ENCODE peak calls at places on chromosome 11, in six cellular contexts. E, R, B, H, F and G are unnamed samples.

GRCh38 chr11:61598886-61599868 is 18.3 kb upstream of the SYT7 start:
- DNase-seq in R (no peak), E (no peak), F (no peak), B (no peak), H (peak; percentile 64), G (no peak)

GRCh38 chr11:33689089-33689488 is 11.5 kb downstream of the C11orf91 start:
- DNase-seq in H (no peak), E (no peak), F (no peak), B (no peak), R (no peak), G (no peak)

GRCh38 chr11:67665537-67666302 is 8.7 kb downstream of the ALDH3B2 start:
- DNase-seq in B (no peak), F (no peak), E (no peak), R (no peak), H (no peak), G (peak; percentile 48)

GRCh38 chr11:35413568-35413967 is 5.8 kb downstream of the SLC1A2 start:
- DNase-seq in E (no peak), H (no peak), R (no peak), F (no peak), B (no peak), G (no peak)

GRCh38 chr11:84396521-84396920 is 1110.4 kb upstream of the CCDC90B start:
- DNase-seq in H (no peak), R (no peak), F (no peak), B (no peak), E (no peak), G (no peak)

GRCh38 chr11:111502611-111503010 is 9.6 kb downstream of the BTG4 start:
- DNase-seq in R (no peak), B (no peak), E (no peak), H (no peak), F (no peak), G (no peak)

GRCh38 chr11:59283311-59283710 is 70.6 kb upstream of the MPEG1 start:
- DNase-seq in B (no peak), F (no peak), R (no peak), H (no peak), E (no peak), G (no peak)

GRCh38 chr11:10770626-10771254 is 19.7 kb downstream of the CTR9 start:
- DNase-seq in E (no peak), F (peak; percentile 45), H (peak; percentile 36), B (peak; percentile 72), R (no peak), G (no peak)

GRCh38 chr11:120807414-120808150 is 216.3 kb upstream of the TBCEL start:
- DNase-seq in F (peak; percentile 50), H (no peak), B (peak; percentile 78), E (no peak), R (no peak), G (no peak)

GRCh38 chr11:12103411-12104225 is 6.8 kb upstream of the MICAL2 start:
- DNase-seq in R (no peak), H (no peak), E (no peak), B (no peak), F (no peak), G (peak; percentile 42)

GRCh38 chr11:17765381-17766359 is 31.1 kb downstream of the KCNC1 start:
- DNase-seq in F (no peak), H (peak; percentile 65), R (peak; percentile 59), B (no peak), E (no peak), G (no peak)

GRCh38 chr11:59822989-59823566 is 12.5 kb upstream of the MRPL16 start:
- DNase-seq in H (no peak), F (peak; percentile 73), R (no peak), B (peak; percentile 32), E (no peak), G (no peak)

GRCh38 chr11:95231881-95232605 is 1.0 kb upstream of the SESN3 start:
- DNase-seq in H (peak; percentile 86), R (peak; percentile 95), E (peak; percentile 54), F (no peak), B (no peak), G (peak; percentile 64)

GRCh38 chr11:75241906-75242644 is 1.5 kb downstream of the TPBGL start:
- DNase-seq in R (no peak), B (no peak), H (no peak), E (no peak), F (no peak), G (no peak)

GRCh38 chr11:102530558-102530957 is at the start of gene MMP7:
- DNase-seq in B (peak; percentile 46), R (no peak), H (no peak), F (no peak), E (no peak), G (no peak)

GRCh38 chr11:45141631-45142030 is 4.8 kb upstream of the PRDM11 start:
- DNase-seq in E (no peak), F (no peak), H (no peak), B (no peak), R (no peak), G (no peak)

GRCh38 chr11:98090861-98091575 is 929.7 kb upstream of the CNTN5 start:
- DNase-seq in R (no peak), F (no peak), E (no peak), H (no peak), B (no peak), G (no peak)

GRCh38 chr11:95924414-95924760 is 480 bp upstream of the MTMR2 start:
- DNase-seq in F (peak; percentile 53), E (no peak), R (no peak), B (no peak), H (no peak), G (no peak)

DNA sequence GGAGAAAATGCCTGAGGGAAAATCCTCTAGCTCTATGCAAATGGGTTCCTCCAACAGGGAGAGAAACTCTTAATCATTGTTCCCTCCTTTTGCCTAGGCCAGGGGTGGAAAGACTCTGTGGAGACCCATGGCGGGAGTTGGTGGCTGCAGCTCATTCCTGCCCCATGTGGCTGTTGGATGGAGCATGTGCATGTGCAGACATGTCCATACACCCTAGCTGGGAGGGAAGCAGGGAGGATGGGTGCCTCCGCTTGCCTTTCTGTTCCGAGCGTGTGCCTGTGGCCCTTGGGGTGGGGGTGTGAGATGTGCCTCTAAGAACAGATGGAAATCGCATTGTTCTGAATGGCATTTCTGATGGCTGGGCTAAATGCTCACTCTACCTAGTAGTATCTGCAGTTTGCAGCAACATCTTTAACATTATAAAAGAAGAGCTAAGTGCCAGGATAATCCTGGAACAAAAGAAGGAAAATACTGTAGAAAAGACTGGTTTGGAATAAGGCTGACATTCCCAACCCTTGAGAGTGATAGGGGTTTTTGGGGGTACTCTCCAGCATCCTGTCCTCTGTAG is 31.7 kb downstream of the METTL15 start:
- DNase-seq in E (no peak), F (no peak), R (no peak), H (no peak), B (no peak), G (no peak)
- H3K4me3 ChIP-seq in E (no peak overlapping the region), F (no peak overlapping the region), R (no peak overlapping the region), H (no peak overlapping the region), B (no peak overlapping the region), G (no peak overlapping the region)

GRCh38 chr11:122317337-122317736 is 201.3 kb upstream of the BLID start:
- DNase-seq in B (no peak), R (no peak), F (peak; percentile 16), H (no peak), E (no peak), G (no peak)

GRCh38 chr11:122319011-122319410 is 203.0 kb upstream of the BLID start:
- DNase-seq in E (no peak), F (no peak), B (no peak), R (no peak), H (no peak), G (no peak)

GRCh38 chr11:122322369-122322768 is 206.4 kb upstream of the BLID start:
- DNase-seq in B (no peak), F (no peak), E (no peak), H (no peak), R (no peak), G (no peak)

GRCh38 chr11:122323754-122324421 is 207.9 kb upstream of the BLID start:
- DNase-seq in H (no peak), B (no peak), E (no peak), R (no peak), F (no peak), G (no peak)

GRCh38 chr11:122319842-122320555 is 204.0 kb upstream of the BLID start:
- DNase-seq in F (peak; percentile 15), H (peak; percentile 54), B (no peak), E (no peak), R (no peak), G (no peak)
- H3K27ac ChIP-seq in F (no peak overlapping the region), H (peak overlapping the region; percentile 70), B (no peak overlapping the region), E (no peak overlapping the region), R (no peak overlapping the region), G (no peak overlapping the region)

GRCh38 chr11:118312328-118312727 is 7.8 kb downstream of the CD3E start:
- DNase-seq in H (no peak), E (no peak), R (no peak), F (no peak), B (no peak), G (no peak)
- H3K4me3 ChIP-seq in H (no peak overlapping the region), E (no peak overlapping the region), R (no peak overlapping the region), F (no peak overlapping the region), B (no peak overlapping the region), G (no peak overlapping the region)

GRCh38 chr11:1774886-1775285 is 11.2 kb upstream of the CTSD start:
- DNase-seq in R (peak; percentile 68), B (no peak), E (no peak), F (no peak), H (no peak), G (no peak)
- H3K27ac ChIP-seq in R (no peak overlapping the region), B (peak overlapping the region; percentile 97), E (no peak overlapping the region), F (no peak overlapping the region), H (no peak overlapping the region), G (no peak overlapping the region)

GRCh38 chr11:109994896-109995295 is 98.3 kb upstream of the ZC3H12C start:
- DNase-seq in F (no peak), H (no peak), B (no peak), R (no peak), E (no peak), G (no peak)
- H3K4me3 ChIP-seq in F (no peak overlapping the region), H (no peak overlapping the region), B (no peak overlapping the region), R (no peak overlapping the region), E (no peak overlapping the region), G (no peak overlapping the region)

DNA sequence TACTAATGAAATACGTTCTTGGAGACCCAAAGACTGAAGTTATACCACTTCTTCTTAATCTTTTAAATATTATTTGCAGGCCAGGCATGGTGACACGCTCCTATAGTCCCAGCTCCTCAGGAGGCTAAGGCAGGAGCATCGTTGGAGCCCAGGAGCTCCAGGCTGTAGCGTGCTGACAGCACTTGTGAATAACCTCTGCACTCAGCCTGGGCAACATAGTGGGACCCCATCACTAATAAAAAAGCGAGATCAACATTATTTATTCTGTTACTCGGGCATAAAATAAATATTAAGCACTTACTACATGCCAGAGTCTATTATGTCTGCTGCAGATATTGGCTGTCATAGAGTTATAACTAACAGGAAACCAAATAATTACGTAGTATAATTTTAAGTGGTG is 720 bp upstream of the MED17 start:
- DNase-seq in F (no peak), R (no peak), E (no peak), H (no peak), B (no peak), G (no peak)
- H3K27ac ChIP-seq in F (peak overlapping the region; percentile 94), R (peak overlapping the region; percentile 91), E (no peak overlapping the region), H (peak overlapping the region; percentile 88), B (peak overlapping the region; percentile 91), G (no peak overlapping the region)